ENCODE peak calls at places on chromosomes 2 and 18, in four cellular contexts. U, W, I and T are unnamed samples.

GRCh38 chr2:105926960-105927678 is 182.4 kb downstream of the NCK2 start:
- DNase-seq in W (no peak), I (no peak), U (no peak), T (no peak)

GRCh38 chr2:205700331-205701132 is 18.2 kb downstream of the NRP2 start:
- DNase-seq in W (peak), U (peak), I (no peak), T (peak)

GRCh38 chr2:233384811-233385488 is 30.7 kb downstream of the DGKD start:
- DNase-seq in W (no peak), I (no peak), U (no peak), T (no peak)

GRCh38 chr18:23356915-23357421 is 96.1 kb upstream of the RIOK3 start:
- DNase-seq in U (peak), W (peak), I (no peak), T (peak)

GRCh38 chr2:180291552-180292421 is 284.7 kb upstream of the CWC22 start:
- DNase-seq in I (no peak), U (peak), W (peak), T (no peak)

GRCh38 chr18:36649205-36649604 is 179.6 kb downstream of the TPGS2 start:
- DNase-seq in I (no peak), U (no peak), W (no peak), T (no peak)

GRCh38 chr2:43818761-43819160 is 19.9 kb downstream of the ABCG5 start:
- DNase-seq in W (peak), I (no peak), U (peak), T (peak)

GRCh38 chr2:106115250-106115649 is 78.9 kb downstream of the UXS1 start:
- DNase-seq in U (peak), I (no peak), W (peak), T (peak)

GRCh38 chr2:159211447-159212396 is 74.8 kb downstream of the WDSUB1 start:
- DNase-seq in U (no peak), I (peak), W (peak), T (no peak)

GRCh38 chr18:3947383-3947782 is 497.4 kb downstream of the TGIF1 start:
- DNase-seq in I (no peak), U (no peak), W (no peak), T (no peak)

GRCh38 chr18:10750386-10751035 is 224.7 kb downstream of the NAPG start:
- DNase-seq in I (no peak), U (no peak), W (no peak), T (no peak)

GRCh38 chr2:105701042-105701441 is 43.7 kb upstream of the NCK2 start:
- DNase-seq in U (no peak), W (no peak), I (no peak), T (no peak)

GRCh38 chr2:223560704-223561435 is 41.3 kb downstream of the SCG2 start:
- DNase-seq in I (no peak), U (peak), W (peak), T (peak)

GRCh38 chr2:19547321-19547720 is 188.9 kb upstream of the OSR1 start:
- DNase-seq in U (no peak), W (peak), I (no peak), T (no peak)

GRCh38 chr2:11703700-11704099 is 33.7 kb upstream of the NTSR2 start:
- DNase-seq in I (no peak), W (peak), U (peak), T (peak)

GRCh38 chr2:224722250-224722649 is 6.1 kb upstream of the CCDC195 start:
- DNase-seq in U (peak), I (no peak), W (peak), T (no peak)

GRCh38 chr2:202215179-202215578 is 23.2 kb downstream of the SUMO1 start:
- DNase-seq in W (no peak), I (no peak), U (peak), T (no peak)

GRCh38 chr2:10188211-10188610 is 65.7 kb downstream of the RRM2 start:
- DNase-seq in W (peak), I (no peak), U (peak), T (peak)
- TF ChIP-seq CTCF in W (peak), I (peak), U (peak), T (peak)

GRCh38 chr2:45946023-45946422 is 294.5 kb downstream of the PRKCE start:
- DNase-seq in I (no peak), U (peak), W (peak), T (peak)

GRCh38 chr2:45941758-45942738 is 290.6 kb downstream of the PRKCE start:
- DNase-seq in U (no peak), W (no peak), I (no peak), T (no peak)

GRCh38 chr2:45945182-45945779 is 293.8 kb downstream of the PRKCE start:
- DNase-seq in W (no peak), I (no peak), U (no peak), T (no peak)

GRCh38 chr2:45944075-45944474 is 292.6 kb downstream of the PRKCE start:
- DNase-seq in U (peak), I (no peak), W (peak), T (peak)

GRCh38 chr2:45943231-45944044 is 292.0 kb downstream of the PRKCE start:
- DNase-seq in U (no peak), I (peak), W (peak), T (no peak)
- TF ChIP-seq CTCF in U (no peak), I (no peak), W (peak), T (peak)

DNA sequence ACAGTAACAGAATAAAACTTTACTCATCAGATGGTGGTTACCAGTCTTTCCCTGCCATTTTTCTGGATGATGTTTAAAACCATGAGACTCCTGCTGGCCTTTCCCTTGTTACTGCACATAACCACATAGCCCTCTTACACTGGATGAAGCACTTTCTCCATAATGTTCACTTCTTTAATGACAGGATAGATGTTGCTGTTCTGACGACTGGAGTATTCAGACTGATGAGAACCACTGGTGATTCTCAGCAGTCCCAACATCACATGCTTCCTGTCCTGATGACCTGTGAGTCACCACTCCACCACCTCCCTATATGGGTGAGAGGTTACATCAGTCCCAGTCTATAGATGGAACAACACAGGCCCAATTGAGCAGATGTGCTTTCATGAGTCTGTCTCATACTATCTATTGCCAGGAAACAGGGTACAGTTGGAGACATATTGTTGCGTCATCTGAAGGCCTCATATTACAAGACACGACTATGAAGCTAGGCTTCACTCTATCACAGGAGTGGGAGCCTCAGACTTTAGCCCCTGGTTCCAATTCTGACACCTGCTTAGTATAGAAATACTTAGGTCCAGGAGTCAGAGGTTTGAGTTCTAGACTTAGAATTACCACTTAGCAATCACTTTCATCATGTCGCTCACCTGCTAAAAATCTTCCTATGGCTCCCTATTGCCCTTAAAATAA is 145.7 kb upstream of the KLF7 start:
- DNase-seq in W (peak), U (peak), I (no peak), T (peak)
- TF ChIP-seq CTCF in W (peak), U (peak), I (no peak), T (peak)

GRCh38 chr2:172969609-172970008 is 106.0 kb upstream of the MAP3K20 start:
- DNase-seq in W (no peak), I (no peak), U (peak), T (no peak)
- TF ChIP-seq CTCF in W (no peak), I (no peak), U (no peak), T (no peak)

DNA sequence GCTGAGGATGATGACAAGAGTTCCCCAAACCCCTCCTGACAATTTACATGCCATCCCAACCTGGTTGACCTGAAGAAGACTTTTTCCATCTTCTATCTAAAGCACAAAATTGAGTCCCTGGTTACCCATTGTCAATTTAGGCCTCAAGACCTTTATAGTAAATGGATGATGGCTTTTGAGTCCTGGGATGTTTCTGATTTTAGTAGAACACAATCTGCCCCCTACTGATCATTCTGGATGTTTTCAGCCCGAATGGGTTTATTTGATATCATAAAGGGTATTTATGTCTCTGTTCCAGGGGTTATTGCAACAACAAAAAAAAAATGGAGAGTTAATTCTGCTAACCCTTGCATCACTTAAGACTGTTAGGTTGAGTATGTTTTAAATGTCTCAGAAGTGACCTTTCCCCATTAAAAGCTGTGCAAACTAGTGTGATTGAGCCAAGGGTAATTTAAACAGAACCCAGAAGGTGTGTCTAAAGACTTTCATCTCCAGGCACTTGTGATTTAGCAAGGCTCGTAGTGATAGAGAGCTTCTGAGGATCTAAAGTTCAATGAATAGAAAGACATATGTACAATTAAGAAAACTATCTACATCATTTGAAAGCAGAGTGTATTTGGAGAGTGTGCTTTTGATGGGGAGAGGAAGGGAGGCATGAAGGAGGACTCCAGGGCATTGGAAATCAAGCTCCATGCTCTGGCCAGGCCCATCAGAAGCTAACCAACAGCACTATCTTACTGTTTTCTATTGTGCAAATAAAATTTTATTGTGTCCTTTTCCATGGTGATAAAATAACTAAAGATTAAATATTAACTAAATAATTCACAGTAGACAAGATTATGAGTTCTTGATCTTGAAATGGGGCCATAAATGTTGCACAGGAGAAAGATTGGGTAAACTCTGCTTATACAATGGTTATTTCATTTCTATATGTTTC is 96.6 kb upstream of the NOSTRIN start:
- DNase-seq in W (peak), U (peak), I (no peak), T (peak)
- TF ChIP-seq CTCF in W (peak), U (peak), I (no peak), T (peak)

DNA sequence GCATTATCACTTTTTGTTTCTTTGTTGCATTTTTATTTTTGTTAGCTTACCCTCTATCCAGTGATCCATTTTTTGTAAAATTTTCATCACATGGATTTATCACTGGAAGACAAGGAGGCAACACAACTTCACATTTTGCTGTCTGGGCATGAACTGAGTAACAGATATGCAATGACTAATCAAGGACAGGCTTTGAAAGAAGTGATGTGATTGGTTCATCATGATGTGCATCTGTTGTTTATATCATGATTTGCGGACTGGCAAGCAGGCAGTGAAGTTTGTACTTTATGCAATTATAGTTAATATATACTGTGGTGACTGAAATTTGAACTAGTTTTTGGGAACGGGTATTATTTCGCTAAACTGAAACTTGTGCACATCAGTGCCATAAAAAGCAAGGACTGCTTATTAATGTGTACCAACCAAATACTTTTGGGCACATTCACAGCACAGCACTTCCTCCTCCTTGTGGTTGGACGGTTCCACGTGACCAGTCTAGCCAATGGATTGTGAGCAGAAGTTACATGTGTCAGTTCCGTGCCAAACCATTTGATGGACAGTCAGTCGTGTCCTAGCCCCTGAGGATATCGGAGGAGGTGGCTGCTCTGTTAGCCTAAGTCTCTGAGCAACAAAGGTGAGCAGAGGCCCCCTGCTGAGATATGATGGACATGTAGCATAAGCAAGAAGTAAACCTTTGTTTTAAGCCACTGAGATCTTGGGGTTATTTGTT is 201.4 kb upstream of the SIX2 start:
- DNase-seq in I (no peak), W (no peak), U (peak), T (peak)
- TF ChIP-seq CTCF in I (no peak), W (no peak), U (no peak), T (no peak)